ENCODE peak calls at places on chromosomes 6 and 20, in ten cellular contexts. One of them, this sample, is unnamed.
A peak's percentile ranks its signal among the peaks of the same experiment; 100 is the strongest.

GRCh38 chr6:169723991-169724553 is at the start of gene PHF10:
- DNase-seq in T follicular helper cell: no peak
- DNase-seq in GM03348: peak; percentile 89
- DNase-seq in AG20443: peak; percentile 83
- DNase-seq in cardiac muscle cell: peak; percentile 45
- DNase-seq in psoas muscle: peak; percentile 49
- DNase-seq in lung: no peak
- DNase-seq in brain microvascular endothelial cell: no peak
- DNase-seq in Daoy: peak; percentile 67
- DNase-seq in nucleus accumbens: no peak
- DNase-seq in this sample: peak; percentile 61

GRCh38 chr6:7129784-7130569 is 22.2 kb downstream of the RREB1 start:
- DNase-seq in T follicular helper cell: no peak
- DNase-seq in GM03348: peak; percentile 79
- DNase-seq in AG20443: peak; percentile 77
- DNase-seq in cardiac muscle cell: peak; percentile 52
- DNase-seq in psoas muscle: peak; percentile 77
- DNase-seq in lung: peak; percentile 44
- DNase-seq in brain microvascular endothelial cell: peak; percentile 9
- DNase-seq in Daoy: peak; percentile 63
- DNase-seq in nucleus accumbens: no peak
- DNase-seq in this sample: no peak

GRCh38 chr6:12369781-12370262 is 79.7 kb downstream of the EDN1 start:
- DNase-seq in T follicular helper cell: no peak
- DNase-seq in GM03348: no peak
- DNase-seq in AG20443: no peak
- DNase-seq in cardiac muscle cell: no peak
- DNase-seq in psoas muscle: no peak
- DNase-seq in lung: peak; percentile 74
- DNase-seq in brain microvascular endothelial cell: no peak
- DNase-seq in Daoy: no peak
- DNase-seq in nucleus accumbens: no peak
- DNase-seq in this sample: no peak

GRCh38 chr6:37173573-37174195 is 3.7 kb downstream of the PIM1 start:
- DNase-seq in T follicular helper cell: no peak
- DNase-seq in GM03348: no peak
- DNase-seq in AG20443: no peak
- DNase-seq in cardiac muscle cell: peak; percentile 46
- DNase-seq in psoas muscle: no peak
- DNase-seq in lung: no peak
- DNase-seq in brain microvascular endothelial cell: no peak
- DNase-seq in Daoy: no peak
- DNase-seq in nucleus accumbens: no peak
- DNase-seq in this sample: no peak

GRCh38 chr6:68443704-68444103 is 191.4 kb upstream of the ADGRB3 start:
- DNase-seq in T follicular helper cell: no peak
- DNase-seq in GM03348: no peak
- DNase-seq in AG20443: no peak
- DNase-seq in cardiac muscle cell: no peak
- DNase-seq in psoas muscle: no peak
- DNase-seq in lung: no peak
- DNase-seq in brain microvascular endothelial cell: no peak
- DNase-seq in Daoy: no peak
- DNase-seq in nucleus accumbens: no peak
- DNase-seq in this sample: no peak

GRCh38 chr6:168000198-168001036 is 2.9 kb downstream of the KIF25 start:
- DNase-seq in T follicular helper cell: no peak
- DNase-seq in GM03348: no peak
- DNase-seq in AG20443: no peak
- DNase-seq in cardiac muscle cell: no peak
- DNase-seq in psoas muscle: no peak
- DNase-seq in lung: no peak
- DNase-seq in brain microvascular endothelial cell: no peak
- DNase-seq in Daoy: no peak
- DNase-seq in nucleus accumbens: no peak
- DNase-seq in this sample: no peak

GRCh38 chr6:28982476-28983266 is 22.4 kb downstream of the ZNF311 start:
- DNase-seq in T follicular helper cell: peak; percentile 9
- DNase-seq in GM03348: peak; percentile 49
- DNase-seq in AG20443: peak; percentile 25
- DNase-seq in cardiac muscle cell: peak; percentile 78
- DNase-seq in psoas muscle: no peak
- DNase-seq in lung: no peak
- DNase-seq in brain microvascular endothelial cell: peak; percentile 71
- DNase-seq in Daoy: peak; percentile 72
- DNase-seq in nucleus accumbens: no peak
- DNase-seq in this sample: peak; percentile 81

GRCh38 chr20:8132632-8133587 is 844 bp downstream of the PLCB1 start:
- DNase-seq in T follicular helper cell: no peak
- DNase-seq in GM03348: no peak
- DNase-seq in AG20443: peak; percentile 14
- DNase-seq in cardiac muscle cell: peak; percentile 51
- DNase-seq in psoas muscle: peak; percentile 50
- DNase-seq in lung: peak; percentile 30
- DNase-seq in brain microvascular endothelial cell: no peak
- DNase-seq in Daoy: no peak
- DNase-seq in nucleus accumbens: no peak
- DNase-seq in this sample: no peak

GRCh38 chr20:10501377-10501776 is 66.3 kb downstream of the SLX4IP start:
- DNase-seq in T follicular helper cell: no peak
- DNase-seq in GM03348: no peak
- DNase-seq in AG20443: no peak
- DNase-seq in cardiac muscle cell: peak; percentile 22
- DNase-seq in psoas muscle: no peak
- DNase-seq in lung: peak; percentile 56
- DNase-seq in brain microvascular endothelial cell: no peak
- DNase-seq in Daoy: no peak
- DNase-seq in nucleus accumbens: no peak
- DNase-seq in this sample: no peak

This sample was measured in A673.